ENCODE peak calls at places on chromosome 5, in eight cellular contexts. X is AG04450; E is T-cell; W is SJSA1; U is stimulated activated CD4-positive, alpha-beta T cell treated with anti-CD3 and anti-CD28 coated beads, Interleukin-1b, Interleukin-23, amount 100 ng/mL, for 48 hours; K is T-helper 1 cell; M is mucosa of descending colon; Y is T follicular helper cell. T is an unnamed sample.

GRCh38 chr5:105956456-105957177 is 1714.1 kb downstream of the EFNA5 start:
- DNase-seq in X (no peak), E (no peak), W (peak; percentile 62), U (no peak), K (no peak), M (no peak), Y (no peak), T (no peak)

GRCh38 chr5:172150514-172151425 is 37.3 kb downstream of the STK10 start:
- DNase-seq in X (no peak), E (no peak), W (peak; percentile 37), U (no peak), K (no peak), M (peak; percentile 50), Y (no peak), T (peak; percentile 47)

GRCh38 chr5:131285637-131286399 is 22.0 kb downstream of the CDC42SE2 start:
- DNase-seq in X (no peak), E (no peak), W (no peak), U (no peak), K (no peak), M (no peak), Y (no peak), T (no peak)

GRCh38 chr5:78527925-78528324 is 120.6 kb downstream of the LHFPL2 start:
- DNase-seq in X (no peak), E (no peak), W (no peak), U (no peak), K (no peak), M (no peak), Y (no peak), T (no peak)

GRCh38 chr5:75614165-75614564 is 2.9 kb downstream of the ANKDD1B start:
- DNase-seq in X (no peak), E (no peak), W (no peak), U (no peak), K (no peak), M (no peak), Y (no peak), T (no peak)

GRCh38 chr5:142426129-142426641 is 101.4 kb upstream of the SPRY4 start:
- DNase-seq in X (no peak), E (peak; percentile 24), W (peak; percentile 91), U (peak; percentile 22), K (no peak), M (no peak), Y (no peak), T (no peak)

GRCh38 chr5:76986828-76987526 is 34.1 kb downstream of the CRHBP start:
- DNase-seq in X (no peak), E (no peak), W (no peak), U (no peak), K (no peak), M (no peak), Y (no peak), T (no peak)

GRCh38 chr5:158701406-158702177 is 398.1 kb downstream of the EBF1 start:
- DNase-seq in X (no peak), E (no peak), W (peak; percentile 64), U (no peak), K (no peak), M (no peak), Y (no peak), T (no peak)

GRCh38 chr5:135829179-135829578 is 5.3 kb upstream of the SLC25A48 start:
- DNase-seq in X (no peak), E (no peak), W (no peak), U (no peak), K (no peak), M (no peak), Y (no peak), T (no peak)

GRCh38 chr5:32342656-32343055 is 29.9 kb upstream of the MTMR12 start:
- DNase-seq in X (no peak), E (no peak), W (no peak), U (no peak), K (no peak), M (no peak), Y (no peak), T (no peak)

GRCh38 chr5:134091626-134092121 is 22.8 kb upstream of the TCF7 start:
- DNase-seq in X (no peak), E (no peak), W (no peak), U (no peak), K (no peak), M (no peak), Y (no peak), T (no peak)

GRCh38 chr5:154078305-154078704 is 39.5 kb downstream of the MFAP3 start:
- DNase-seq in X (no peak), E (no peak), W (no peak), U (no peak), K (no peak), M (no peak), Y (no peak), T (no peak)

GRCh38 chr5:151595411-151595826 is 4.3 kb upstream of the FAT2 start:
- DNase-seq in X (no peak), E (no peak), W (no peak), U (no peak), K (no peak), M (no peak), Y (no peak), T (no peak)

GRCh38 chr5:178288373-178289368 is 56.1 kb upstream of the PHYKPL start:
- DNase-seq in X (no peak), E (no peak), W (no peak), U (no peak), K (no peak), M (no peak), Y (no peak), T (no peak)

GRCh38 chr5:163915481-163915961 is 410.1 kb downstream of the MAT2B start:
- DNase-seq in X (peak; percentile 6), E (no peak), W (no peak), U (no peak), K (no peak), M (peak; percentile 67), Y (no peak), T (no peak)

GRCh38 chr5:170113517-170113891 is 7.8 kb downstream of the FOXI1 start:
- DNase-seq in X (no peak), E (no peak), W (no peak), U (no peak), K (no peak), M (no peak), Y (no peak), T (no peak)

GRCh38 chr5:57164124-57164523 is 9.7 kb upstream of the GPBP1 start:
- DNase-seq in X (no peak), E (no peak), W (no peak), U (no peak), K (no peak), M (no peak), Y (no peak), T (no peak)

GRCh38 chr5:157384971-157385709 is 74.9 kb upstream of the NIPAL4 start:
- DNase-seq in X (peak; percentile 97), E (no peak), W (peak; percentile 99), U (no peak), K (no peak), M (no peak), Y (no peak), T (no peak)